ENCODE peak calls at places on chromosomes 11 and 22, in five cellular contexts. One of them, this sample, is unnamed.

GRCh38 chr11:69711824-69712801 is 8.3 kb upstream of the FGF19 start:
- DNase-seq in Ammon's horn: no peak
- DNase-seq in ELR: no peak
- DNase-seq in Daoy: no peak
- DNase-seq in LoVo: no peak
- DNase-seq in this sample: no peak

GRCh38 chr11:30432177-30432576 is 109.3 kb downstream of the ARL14EP start:
- DNase-seq in Ammon's horn: no peak
- DNase-seq in ELR: no peak
- DNase-seq in Daoy: no peak
- DNase-seq in LoVo: no peak
- DNase-seq in this sample: no peak

GRCh38 chr11:33457948-33458347 is 200.8 kb downstream of the HIPK3 start:
- DNase-seq in Ammon's horn: no peak
- DNase-seq in ELR: no peak
- DNase-seq in Daoy: no peak
- DNase-seq in LoVo: no peak
- DNase-seq in this sample: no peak

GRCh38 chr11:44371706-44372105 is 61.8 kb upstream of the ALX4 start:
- DNase-seq in Ammon's horn: no peak
- DNase-seq in ELR: no peak
- DNase-seq in Daoy: no peak
- DNase-seq in LoVo: no peak
- DNase-seq in this sample: no peak

GRCh38 chr11:12599408-12600143 is 74.6 kb upstream of the TEAD1 start:
- DNase-seq in Ammon's horn: peak
- DNase-seq in ELR: peak
- DNase-seq in Daoy: peak
- DNase-seq in LoVo: peak
- DNase-seq in this sample: peak

GRCh38 chr11:126359431-126360048 is 4.1 kb downstream of the ST3GAL4 start:
- DNase-seq in Ammon's horn: peak
- DNase-seq in ELR: no peak
- DNase-seq in Daoy: peak
- DNase-seq in LoVo: no peak
- DNase-seq in this sample: no peak

GRCh38 chr22:25407226-25407858 is 157.1 kb upstream of the GRK3 start:
- DNase-seq in Ammon's horn: no peak
- DNase-seq in ELR: no peak
- DNase-seq in Daoy: no peak
- DNase-seq in LoVo: no peak
- DNase-seq in this sample: no peak

GRCh38 chr11:22869325-22869724 is 9.1 kb upstream of the CCDC179 start:
- DNase-seq in Ammon's horn: no peak
- DNase-seq in ELR: no peak
- DNase-seq in Daoy: no peak
- DNase-seq in LoVo: no peak
- DNase-seq in this sample: no peak

GRCh38 chr11:69000831-69001245 is 12.2 kb downstream of the MRGPRF start:
- DNase-seq in Ammon's horn: peak
- DNase-seq in ELR: peak
- DNase-seq in Daoy: peak
- DNase-seq in LoVo: no peak
- DNase-seq in this sample: no peak

GRCh38 chr11:78203184-78203583 is 14.5 kb downstream of the USP35 start:
- DNase-seq in Ammon's horn: no peak
- DNase-seq in ELR: no peak
- DNase-seq in Daoy: no peak
- DNase-seq in LoVo: no peak
- DNase-seq in this sample: no peak

GRCh38 chr11:72598901-72599300 is 75.3 kb downstream of the PDE2A start:
- DNase-seq in Ammon's horn: peak
- DNase-seq in ELR: peak
- DNase-seq in Daoy: no peak
- DNase-seq in LoVo: no peak
- DNase-seq in this sample: no peak

GRCh38 chr11:71364176-71364671 is 84.0 kb downstream of the DHCR7 start:
- DNase-seq in Ammon's horn: peak
- DNase-seq in ELR: no peak
- DNase-seq in Daoy: no peak
- DNase-seq in LoVo: no peak
- DNase-seq in this sample: no peak

GRCh38 chr11:103609117-103610066 is 427.0 kb upstream of the DDI1 start:
- DNase-seq in Ammon's horn: no peak
- DNase-seq in ELR: peak
- DNase-seq in Daoy: peak
- DNase-seq in LoVo: peak
- DNase-seq in this sample: no peak

GRCh38 chr11:40129276-40129675 is 1330.2 kb downstream of the LRRC4C start:
- DNase-seq in Ammon's horn: peak
- DNase-seq in ELR: peak
- DNase-seq in Daoy: no peak
- DNase-seq in LoVo: no peak
- DNase-seq in this sample: no peak

GRCh38 chr11:3225159-3225758 is 6.6 kb upstream of the MRGPRG start:
- DNase-seq in Ammon's horn: no peak
- DNase-seq in ELR: no peak
- DNase-seq in Daoy: no peak
- DNase-seq in LoVo: no peak
- DNase-seq in this sample: no peak

GRCh38 chr11:2775083-2775625 is 75.4 kb upstream of the KCNQ1OT1 start:
- DNase-seq in Ammon's horn: no peak
- DNase-seq in ELR: no peak
- DNase-seq in Daoy: no peak
- DNase-seq in LoVo: no peak
- DNase-seq in this sample: no peak

GRCh38 chr22:41910599-41911291 is 4.1 kb downstream of the SHISA8 start:
- DNase-seq in Ammon's horn: peak
- DNase-seq in ELR: peak
- DNase-seq in Daoy: peak
- DNase-seq in LoVo: no peak
- DNase-seq in this sample: no peak

GRCh38 chr11:19772480-19772879 is 59.8 kb downstream of the NAV2 start:
- DNase-seq in Ammon's horn: no peak
- DNase-seq in ELR: no peak
- DNase-seq in Daoy: no peak
- DNase-seq in LoVo: no peak
- DNase-seq in this sample: peak

GRCh38 chr11:112297248-112297866 is 36.7 kb upstream of the PLET1 start:
- DNase-seq in Ammon's horn: no peak
- DNase-seq in ELR: no peak
- DNase-seq in Daoy: no peak
- DNase-seq in LoVo: no peak
- DNase-seq in this sample: no peak

GRCh38 chr11:134207538-134208239 is 16.1 kb downstream of the NCAPD3 start:
- DNase-seq in Ammon's horn: no peak
- DNase-seq in ELR: peak
- DNase-seq in Daoy: no peak
- DNase-seq in LoVo: no peak
- DNase-seq in this sample: peak

This sample was measured in H1.